ENCODE peak calls at places on chromosomes 7 and 10, in six cellular contexts. W is NCI-H1092 treated with DMSO at 0.1 percent for 48 hours, E is endothelial cell, M is mucosa of descending colon, I is occipital lobe, U is T-helper 1 cell. D is an unnamed sample.
A peak's percentile ranks its signal among the peaks of the same experiment; 100 is the strongest.

GRCh38 chr7:151009340-151010001 is 14.8 kb downstream of the ATG9B start:
- DNase-seq in E (no peak), I (no peak), U (no peak), W (no peak), M (no peak), D (no peak)

GRCh38 chr10:110354322-110354766 is 49.6 kb upstream of the SMNDC1 start:
- DNase-seq in M (peak; percentile 81), E (peak; percentile 83), U (peak; percentile 61), I (peak; percentile 42), W (peak; percentile 30), D (peak; percentile 59)

GRCh38 chr7:1454471-1455065 is 4.7 kb downstream of the MICALL2 start:
- DNase-seq in E (peak; percentile 30), W (no peak), U (no peak), I (no peak), M (no peak), D (no peak)

GRCh38 chr7:28408974-28409715 is 3.2 kb upstream of the CREB5 start:
- DNase-seq in E (peak; percentile 88), M (peak; percentile 77), I (peak; percentile 88), U (no peak), W (peak; percentile 45), D (no peak)

GRCh38 chr7:102318482-102318971 is 31.9 kb downstream of the SH2B2 start:
- DNase-seq in U (no peak), E (no peak), I (no peak), W (no peak), M (no peak), D (no peak)

GRCh38 chr10:15401382-15401781 is 30.3 kb upstream of the FAM171A1 start:
- DNase-seq in M (no peak), U (no peak), I (no peak), W (no peak), E (no peak), D (no peak)

GRCh38 chr10:93926613-93927012 is 32.8 kb downstream of the SLC35G1 start:
- DNase-seq in W (no peak), M (no peak), E (no peak), U (no peak), I (no peak), D (no peak)

GRCh38 chr10:356452-356851 is 221.2 kb downstream of the ZMYND11 start:
- DNase-seq in U (no peak), E (no peak), I (no peak), W (no peak), M (no peak), D (no peak)

GRCh38 chr7:45662540-45663166 is 88.5 kb downstream of the ADCY1 start:
- DNase-seq in E (no peak), I (no peak), W (no peak), M (no peak), U (no peak), D (no peak)

GRCh38 chr10:100009793-100010676 is at the start of gene DNMBP:
- DNase-seq in U (peak; percentile 76), E (peak; percentile 88), M (peak; percentile 85), W (peak; percentile 64), I (peak; percentile 49), D (peak; percentile 63)

GRCh38 chr7:45015313-45015712 is 15.3 kb downstream of the CCM2 start:
- DNase-seq in U (no peak), W (no peak), E (no peak), M (no peak), I (no peak), D (no peak)

GRCh38 chr7:130893441-130893894 is 159.5 kb upstream of the KLF14 start:
- DNase-seq in E (no peak), W (no peak), M (no peak), I (peak; percentile 24), U (no peak), D (no peak)

GRCh38 chr7:157496426-157497275 is 159.8 kb downstream of the DNAJB6 start:
- DNase-seq in M (no peak), U (no peak), W (no peak), E (no peak), I (no peak), D (no peak)

GRCh38 chr7:8669501-8669851 is 236.1 kb downstream of the NXPH1 start:
- DNase-seq in E (no peak), M (no peak), U (no peak), W (no peak), I (no peak), D (no peak)

GRCh38 chr10:133358162-133358919 is 522 bp upstream of the FUOM start:
- DNase-seq in U (no peak), W (no peak), E (no peak), I (no peak), M (peak; percentile 82), D (no peak)

GRCh38 chr10:125116652-125117310 is 43.6 kb downstream of the CTBP2 start:
- DNase-seq in M (no peak), I (no peak), E (no peak), U (no peak), W (no peak), D (no peak)

GRCh38 chr10:77037735-77038411 is 599.7 kb downstream of the KCNMA1 start:
- DNase-seq in I (no peak), E (no peak), M (no peak), W (peak; percentile 42), U (no peak), D (no peak)

GRCh38 chr10:88395677-88396076 is 187.4 kb downstream of the RNLS start:
- DNase-seq in M (no peak), U (no peak), E (no peak), I (no peak), W (no peak), D (no peak)

D was measured in NK-92 treated with Interleukin-12 subunit alpha and Interleukin-12 subunit beta, amount 100 ng/mL, for 24 hours.